ENCODE peak calls at places on chromosomes 4 and X, in five cellular contexts. P, N, G, C and Q are unnamed samples.
A peak's percentile ranks its signal among the peaks of the same experiment; 100 is the strongest.

GRCh38 chrX:24145340-24146186 is 4.0 kb upstream of the ZFX start:
- ATAC-seq in P (no peak), N (no peak), G (peak; percentile 13), C (no peak), Q (no peak)

GRCh38 chr4:87153078-87153477 is 67.3 kb downstream of the KLHL8 start:
- ATAC-seq in P (no peak), N (no peak), G (no peak), C (no peak), Q (no peak)

GRCh38 chr4:2847297-2847871 is 3.7 kb downstream of the ADD1 start:
- ATAC-seq in P (no peak), N (no peak), G (no peak), C (no peak), Q (no peak)

GRCh38 chr4:88957570-88957969 is 99.4 kb downstream of the FAM13A start:
- ATAC-seq in P (peak; percentile 53), N (no peak), G (peak; percentile 48), C (no peak), Q (no peak)

GRCh38 chr4:8857682-8858187 is 13.9 kb downstream of the HMX1 start:
- ATAC-seq in P (no peak), N (no peak), G (no peak), C (no peak), Q (no peak)

GRCh38 chrX:68658530-68658929 is 11.1 kb downstream of the STARD8 start:
- ATAC-seq in P (no peak), N (peak; percentile 69), G (no peak), C (no peak), Q (no peak)

GRCh38 chr4:47566566-47566965 is 81.5 kb downstream of the ATP10D start:
- ATAC-seq in P (no peak), N (no peak), G (no peak), C (no peak), Q (no peak)

GRCh38 chr4:57071340-57071739 is 38.8 kb downstream of the IGFBP7 start:
- ATAC-seq in P (peak; percentile 69), N (peak; percentile 89), G (peak; percentile 62), C (no peak), Q (no peak)

GRCh38 chrX:155841232-155841631 is 39.9 kb upstream of the VAMP7 start:
- ATAC-seq in P (peak; percentile 53), N (no peak), G (no peak), C (no peak), Q (no peak)

GRCh38 chr4:95293014-95293413 is 255.8 kb downstream of the UNC5C start:
- ATAC-seq in P (peak; percentile 83), N (no peak), G (no peak), C (no peak), Q (no peak)

GRCh38 chr4:106038012-106038411 is 142.7 kb downstream of the NPNT start:
- ATAC-seq in P (no peak), N (no peak), G (no peak), C (no peak), Q (no peak)

GRCh38 chr4:144582975-144583374 is 63.0 kb upstream of the HHIP start:
- ATAC-seq in P (no peak), N (no peak), G (no peak), C (no peak), Q (no peak)

GRCh38 chrX:45852884-45853283 is 652.2 kb upstream of the DIPK2B start:
- ATAC-seq in P (no peak), N (no peak), G (no peak), C (no peak), Q (no peak)

GRCh38 chrX:51155566-51155965 is 177.1 kb upstream of the NUDT10 start:
- ATAC-seq in P (no peak), N (no peak), G (no peak), C (peak; percentile 47), Q (no peak)

GRCh38 chr4:15423285-15423711 is 4.5 kb upstream of the C1QTNF7 start:
- ATAC-seq in P (no peak), N (no peak), G (no peak), C (peak; percentile 78), Q (no peak)

GRCh38 chr4:89583106-89583505 is 253.9 kb downstream of the SNCA start:
- ATAC-seq in P (no peak), N (no peak), G (no peak), C (no peak), Q (no peak)

GRCh38 chr4:18914182-18914581 is 892.6 kb upstream of the LCORL start:
- ATAC-seq in P (no peak), N (no peak), G (no peak), C (no peak), Q (no peak)

GRCh38 chrX:75784689-75785491 is at the start of gene MAGEE2:
- ATAC-seq in P (no peak), N (peak; percentile 61), G (no peak), C (peak; percentile 49), Q (no peak)

GRCh38 chrX:153627675-153628111 is 19.3 kb upstream of the DUSP9 start:
- ATAC-seq in P (no peak), N (no peak), G (no peak), C (no peak), Q (no peak)

GRCh38 chr4:24662065-24662464 is 77.7 kb upstream of the DHX15 start:
- ATAC-seq in P (no peak), N (no peak), G (no peak), C (no peak), Q (no peak)

GRCh38 chr4:130808492-130808891 is 1712.5 kb downstream of the C4orf33 start:
- ATAC-seq in P (no peak), N (no peak), G (no peak), C (no peak), Q (no peak)

GRCh38 chr4:7068279-7068842 is 497 bp upstream of the GRPEL1 start:
- ATAC-seq in P (no peak), N (no peak), G (no peak), C (no peak), Q (no peak)

GRCh38 chr4:157280673-157281072 is 60.1 kb downstream of the GRIA2 start:
- ATAC-seq in P (no peak), N (no peak), G (no peak), C (no peak), Q (no peak)

GRCh38 chr4:90051999-90052398 is 75.2 kb upstream of the CCSER1 start:
- ATAC-seq in P (no peak), N (no peak), G (no peak), C (no peak), Q (no peak)

GRCh38 chrX:19747672-19748610 is 139.5 kb downstream of the SH3KBP1 start:
- ATAC-seq in P (peak; percentile 89), N (no peak), G (no peak), C (peak; percentile 70), Q (peak; percentile 73)

GRCh38 chrX:73562986-73563739 is at the start of gene CHIC1:
- ATAC-seq in P (peak; percentile 80), N (peak; percentile 90), G (peak; percentile 85), C (peak; percentile 75), Q (peak; percentile 87)

GRCh38 chrX:109403927-109404326 is 78.0 kb downstream of the GUCY2F start:
- ATAC-seq in P (no peak), N (no peak), G (no peak), C (no peak), Q (no peak)

GRCh38 chr4:116796022-116796421 is 289.4 kb downstream of the TRAM1L1 start:
- ATAC-seq in P (no peak), N (no peak), G (no peak), C (no peak), Q (no peak)

GRCh38 chrX:23380581-23380980 is 45.9 kb downstream of the PTCHD1 start:
- ATAC-seq in P (no peak), N (no peak), G (no peak), C (no peak), Q (no peak)

GRCh38 chrX:68490644-68491043 is 8.2 kb upstream of the YIPF6 start:
- ATAC-seq in P (peak; percentile 51), N (no peak), G (no peak), C (no peak), Q (no peak)

GRCh38 chr4:37324526-37324925 is 80.0 kb downstream of the NWD2 start:
- ATAC-seq in P (no peak), N (no peak), G (no peak), C (no peak), Q (no peak)

GRCh38 chr4:29553842-29554241 is 1166.3 kb upstream of the PCDH7 start:
- ATAC-seq in P (no peak), N (no peak), G (no peak), C (no peak), Q (no peak)

GRCh38 chr4:25320374-25321172 is 8.0 kb downstream of the ZCCHC4 start:
- ATAC-seq in P (peak; percentile 62), N (no peak), G (no peak), C (peak; percentile 98), Q (no peak)

GRCh38 chrX:32592786-32593185 is 618.6 kb downstream of the DMD start:
- ATAC-seq in P (no peak), N (no peak), G (no peak), C (no peak), Q (no peak)

GRCh38 chrX:18119856-18120255 is 100.8 kb downstream of the BEND2 start:
- ATAC-seq in P (no peak), N (no peak), G (no peak), C (no peak), Q (no peak)

GRCh38 chr4:112516401-112517066 is 554 bp upstream of the NEUROG2 start:
- ATAC-seq in P (no peak), N (peak; percentile 43), G (no peak), C (no peak), Q (peak; percentile 24)

GRCh38 chrX:115560211-115560977 is 580 bp upstream of the PLS3 start:
- ATAC-seq in P (no peak), N (no peak), G (peak; percentile 23), C (no peak), Q (no peak)